ENCODE peak calls at places on chromosomes 11 and 22, in ten cellular contexts. A is right cardiac atrium; T is CD4-positive, alpha-beta memory T cell; U is pancreas; F is spleen; Y is lower lobe of right lung; L is kidney; Z is naive thymus-derived CD4-positive, alpha-beta T cell; I is neural progenitor cell; B is fibroblast of lung. D is an unnamed sample. For H3K9me3, the result is how much of the 10 kb centered on the place peaks cover.

GRCh38 chr22:37063436-37064420 is 12.2 kb downstream of the KCTD17 start:
- DNase-seq in A (no peak), T (peak), U (no peak), F (no peak), Y (no peak), L (peak), Z (peak), I (no peak), B (no peak), D (no peak)

GRCh38 chr11:87368876-87369480 is 331.2 kb downstream of the TMEM135 start:
- DNase-seq in A (no peak), T (no peak), U (no peak), F (no peak), Y (no peak), L (no peak), Z (no peak), I (no peak), B (peak), D (no peak)

GRCh38 chr11:798093-798713 is at the start of gene SLC25A22:
- DNase-seq in A (peak), T (peak), U (peak), F (peak), Y (peak), L (peak), Z (peak), I (peak), B (peak), D (peak)

GRCh38 chr11:12542186-12542935 is 131.9 kb upstream of the TEAD1 start:
- DNase-seq in A (no peak), T (no peak), U (no peak), F (no peak), Y (no peak), L (no peak), Z (no peak), I (no peak), B (no peak), D (no peak)

GRCh38 chr11:119084663-119085522 is at the start of gene HMBS:
- DNase-seq in A (peak), T (peak), U (peak), F (peak), Y (peak), L (peak), Z (peak), I (peak), B (peak), D (peak)

GRCh38 chr11:121367434-121367833 is 74.9 kb downstream of the SC5D start:
- DNase-seq in A (no peak), T (peak), U (no peak), F (no peak), Y (no peak), L (no peak), Z (peak), I (no peak), B (no peak), D (no peak)

GRCh38 chr11:76835928-76836612 is 24.6 kb upstream of the ACER3 start:
- DNase-seq in A (peak), T (no peak), U (peak), F (no peak), Y (peak), L (no peak), Z (no peak), I (no peak), B (peak), D (no peak)

GRCh38 chr11:65425105-65425970 is 2.7 kb downstream of the NEAT1 start:
- DNase-seq in A (peak), T (peak), U (no peak), F (peak), Y (peak), L (peak), Z (peak), I (peak), B (peak), D (peak)

GRCh38 chr22:28594784-28595324 is 84.8 kb downstream of the TTC28 start:
- DNase-seq in A (no peak), T (peak), U (no peak), F (no peak), Y (no peak), L (no peak), Z (peak), I (peak), B (peak), D (no peak)

GRCh38 chr11:35190804-35191348 is 51.9 kb downstream of the CD44 start:
- DNase-seq in A (no peak), T (no peak), U (no peak), F (no peak), Y (no peak), L (no peak), Z (no peak), I (no peak), B (peak), D (no peak)

GRCh38 chr11:33311680-33312079 is 54.5 kb downstream of the HIPK3 start:
- DNase-seq in A (no peak), T (no peak), U (no peak), F (no peak), Y (no peak), L (no peak), Z (no peak), I (no peak), B (no peak), D (no peak)

GRCh38 chr11:112294688-112295340 is 34.2 kb upstream of the PLET1 start:
- DNase-seq in A (no peak), T (no peak), U (no peak), F (no peak), Y (no peak), L (no peak), Z (no peak), I (no peak), B (peak), D (no peak)

GRCh38 chr11:111521132-111521531 is 6.6 kb downstream of the HOATZ start:
- DNase-seq in A (no peak), T (no peak), U (no peak), F (no peak), Y (no peak), L (no peak), Z (no peak), I (no peak), B (peak), D (no peak)

GRCh38 chr22:16654882-16655281 is 62.3 kb upstream of the CCT8L2 start:
- DNase-seq in A (no peak), T (no peak), U (no peak), F (no peak), Y (no peak), L (no peak), Z (no peak), I (no peak), B (no peak), D (no peak)
- H3K9me3 ChIP-seq in A (under half), T (under half), U (under half), F (under half), Y (under half), L (under half), Z (under half), I (under half), B (under half), D (under half)

GRCh38 chr22:23002612-23003180 is 67.6 kb upstream of the GNAZ start:
- DNase-seq in A (no peak), T (no peak), U (no peak), F (no peak), Y (no peak), L (no peak), Z (no peak), I (no peak), B (no peak), D (no peak)
- H3K9me3 ChIP-seq in A (under half), T (under half), U (under half), F (under half), Y (under half), L (under half), Z (under half), I (under half), B (under half), D (under half)

DNA sequence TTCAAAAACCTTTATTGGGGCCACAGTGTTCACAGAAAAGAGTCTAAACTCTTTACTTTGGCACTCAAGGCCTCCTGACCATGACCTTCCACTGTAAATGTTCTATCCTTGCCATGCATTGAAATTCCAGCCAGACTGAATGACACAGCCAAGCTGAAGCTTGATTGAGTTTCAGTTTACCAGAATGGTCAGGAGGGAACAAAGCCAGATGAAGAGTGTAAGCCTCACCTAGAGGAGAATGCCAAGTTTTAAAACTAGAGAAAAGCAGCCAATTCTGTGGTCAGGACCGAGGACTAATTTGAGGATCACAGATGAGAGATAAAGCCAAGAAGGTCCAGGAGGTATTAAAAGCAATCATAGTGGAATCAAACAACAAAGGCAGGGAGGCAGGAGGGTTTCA is 215.3 kb downstream of the KCNA4 start:
- DNase-seq in A (no peak), T (no peak), U (no peak), F (no peak), Y (no peak), L (no peak), Z (no peak), I (no peak), B (peak), D (no peak)
- H3K9me3 ChIP-seq in A (under half), T (under half), U (under half), F (under half), Y (under half), L (under half), Z (under half), I (under half), B (under half), D (under half)

GRCh38 chr22:48431536-48432315 is 1395.9 kb downstream of the BRD1 start:
- DNase-seq in A (no peak), T (no peak), U (no peak), F (peak), Y (no peak), L (peak), Z (no peak), I (no peak), B (no peak), D (no peak)
- H3K9me3 ChIP-seq in A (under half), T (under half), U (under half), F (under half), Y (under half), L (under half), Z (under half), I (under half), B (under half), D (under half)

GRCh38 chr11:15536438-15536837 is 421.7 kb downstream of the INSC start:
- DNase-seq in A (no peak), T (no peak), U (no peak), F (no peak), Y (no peak), L (no peak), Z (no peak), I (peak), B (no peak), D (no peak)

GRCh38 chr11:15534266-15534665 is 419.5 kb downstream of the INSC start:
- DNase-seq in A (no peak), T (no peak), U (no peak), F (no peak), Y (no peak), L (no peak), Z (no peak), I (no peak), B (no peak), D (no peak)

GRCh38 chr11:15532432-15532831 is 417.7 kb downstream of the INSC start:
- DNase-seq in A (no peak), T (no peak), U (no peak), F (no peak), Y (no peak), L (no peak), Z (no peak), I (no peak), B (no peak), D (no peak)

GRCh38 chr11:15539645-15540044 is 424.9 kb downstream of the INSC start:
- DNase-seq in A (no peak), T (no peak), U (no peak), F (no peak), Y (no peak), L (no peak), Z (no peak), I (no peak), B (no peak), D (no peak)

DNA sequence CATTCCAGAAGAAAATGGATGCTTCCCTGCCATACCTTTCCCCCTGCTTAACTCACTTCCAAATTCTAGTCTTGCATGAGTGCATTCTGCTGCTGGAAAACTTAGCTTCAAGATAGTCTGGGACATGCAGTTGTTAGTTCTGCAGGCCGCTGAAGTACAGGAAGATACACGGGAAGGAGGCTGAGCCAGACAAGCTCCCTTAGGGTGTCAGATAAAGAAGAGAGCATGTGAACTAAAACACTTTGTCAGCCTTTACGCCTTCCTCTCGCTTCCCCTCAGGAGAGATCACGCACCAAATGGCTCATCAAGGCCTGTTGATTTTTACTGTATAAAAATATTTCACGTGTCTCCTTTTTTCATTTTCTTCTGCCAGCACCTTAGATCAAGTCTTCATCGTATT is 420.7 kb downstream of the INSC start:
- DNase-seq in A (no peak), T (no peak), U (no peak), F (no peak), Y (no peak), L (no peak), Z (no peak), I (no peak), B (no peak), D (no peak)
- H3K9me3 ChIP-seq in A (under half), T (under half), U (under half), F (under half), Y (under half), L (under half), Z (under half), I (under half), B (under half), D (under half)

GRCh38 chr22:47289316-47289985 is 527.0 kb downstream of the TBC1D22A start:
- DNase-seq in A (no peak), T (no peak), U (no peak), F (no peak), Y (no peak), L (peak), Z (no peak), I (no peak), B (no peak), D (no peak)
- H3K9me3 ChIP-seq in A (under half), T (under half), U (under half), F (under half), Y (under half), L (under half), Z (under half), I (under half), B (under half), D (under half)